ENCODE peak calls at places on chromosome 19, in four cellular contexts. Z, X, D and A are unnamed samples.

GRCh38 chr19:5075603-5076002 is 106.7 kb downstream of the KDM4B start:
- DNase-seq in Z (no peak), X (no peak), D (no peak), A (no peak)

GRCh38 chr19:4090351-4091220 is 23.9 kb upstream of the ZBTB7A start:
- DNase-seq in Z (no peak), X (no peak), D (no peak), A (no peak)

GRCh38 chr19:16856091-16856490 is 26.9 kb downstream of the SIN3B start:
- DNase-seq in Z (no peak), X (no peak), D (no peak), A (no peak)

GRCh38 chr19:33941133-33941532 is 144.5 kb downstream of the KCTD15 start:
- DNase-seq in Z (no peak), X (no peak), D (no peak), A (no peak)

GRCh38 chr19:53942001-53942786 is 20.5 kb upstream of the CACNG8 start:
- DNase-seq in Z (no peak), X (no peak), D (no peak), A (no peak)

GRCh38 chr19:1468274-1469199 is 10.5 kb downstream of the C19orf25 start:
- DNase-seq in Z (peak), X (peak), D (no peak), A (peak)

GRCh38 chr19:6062274-6062673 is 48.0 kb downstream of the RFX2 start:
- DNase-seq in Z (no peak), X (no peak), D (no peak), A (no peak)

GRCh38 chr19:34191355-34191962 is 19.2 kb downstream of the LSM14A start:
- DNase-seq in Z (no peak), X (no peak), D (no peak), A (no peak)

GRCh38 chr19:17289489-17289888 is 7.8 kb downstream of the ANKLE1 start:
- DNase-seq in Z (peak), X (peak), D (peak), A (no peak)

GRCh38 chr19:40191836-40192646 is 815 bp downstream of the MAP3K10 start:
- DNase-seq in Z (peak), X (peak), D (no peak), A (peak)

GRCh38 chr19:23699521-23699860 is 12.5 kb upstream of the ZNF675 start:
- DNase-seq in Z (no peak), X (no peak), D (peak), A (no peak)

GRCh38 chr19:4455742-4456565 is 1.6 kb downstream of the UBXN6 start:
- DNase-seq in Z (no peak), X (peak), D (no peak), A (no peak)

GRCh38 chr19:4303778-4304508 is 455 bp upstream of the FSD1 start:
- DNase-seq in Z (no peak), X (no peak), D (no peak), A (no peak)

GRCh38 chr19:43784981-43785808 is 4.4 kb upstream of the KCNN4 start:
- DNase-seq in Z (no peak), X (peak), D (no peak), A (peak)

GRCh38 chr19:56566904-56567273 is 379 bp upstream of the ZNF470 start:
- DNase-seq in Z (peak), X (peak), D (peak), A (peak)

GRCh38 chr19:45515807-45516401 is 8.6 kb downstream of the VASP start:
- DNase-seq in Z (no peak), X (no peak), D (no peak), A (no peak)

GRCh38 chr19:38263696-38264485 is 482 bp upstream of the SPINT2 start:
- DNase-seq in Z (peak), X (no peak), D (peak), A (peak)

DNA sequence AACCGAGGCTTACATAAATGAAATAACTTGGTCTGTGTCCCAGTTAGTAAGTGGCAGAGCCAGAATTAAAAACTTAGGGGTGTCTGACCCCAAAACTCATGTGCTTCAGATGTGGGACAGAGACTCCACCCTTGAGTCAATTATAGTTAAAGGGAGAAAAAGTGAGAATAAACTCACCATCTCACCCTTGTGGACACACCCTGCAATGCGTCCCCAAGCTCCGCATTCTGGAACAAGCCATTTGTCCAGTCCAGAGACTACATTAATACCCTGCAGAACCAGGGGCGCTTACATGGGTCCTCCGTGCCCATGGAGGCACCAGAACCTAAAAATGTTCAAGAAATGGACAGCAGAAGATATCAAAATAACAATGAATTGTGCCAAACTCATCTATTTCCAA is 207.0 kb upstream of the ZNF507 start:
- DNase-seq in Z (no peak), X (no peak), D (no peak), A (no peak)
- TF ChIP-seq CTCF in Z (no peak), X (peak), D (no peak), A (no peak)

GRCh38 chr19:2469102-2469914 is 6.6 kb upstream of the GADD45B start:
- DNase-seq in Z (no peak), X (peak), D (no peak), A (peak)
- TF ChIP-seq CTCF in Z (no peak), X (no peak), D (no peak), A (no peak)

DNA sequence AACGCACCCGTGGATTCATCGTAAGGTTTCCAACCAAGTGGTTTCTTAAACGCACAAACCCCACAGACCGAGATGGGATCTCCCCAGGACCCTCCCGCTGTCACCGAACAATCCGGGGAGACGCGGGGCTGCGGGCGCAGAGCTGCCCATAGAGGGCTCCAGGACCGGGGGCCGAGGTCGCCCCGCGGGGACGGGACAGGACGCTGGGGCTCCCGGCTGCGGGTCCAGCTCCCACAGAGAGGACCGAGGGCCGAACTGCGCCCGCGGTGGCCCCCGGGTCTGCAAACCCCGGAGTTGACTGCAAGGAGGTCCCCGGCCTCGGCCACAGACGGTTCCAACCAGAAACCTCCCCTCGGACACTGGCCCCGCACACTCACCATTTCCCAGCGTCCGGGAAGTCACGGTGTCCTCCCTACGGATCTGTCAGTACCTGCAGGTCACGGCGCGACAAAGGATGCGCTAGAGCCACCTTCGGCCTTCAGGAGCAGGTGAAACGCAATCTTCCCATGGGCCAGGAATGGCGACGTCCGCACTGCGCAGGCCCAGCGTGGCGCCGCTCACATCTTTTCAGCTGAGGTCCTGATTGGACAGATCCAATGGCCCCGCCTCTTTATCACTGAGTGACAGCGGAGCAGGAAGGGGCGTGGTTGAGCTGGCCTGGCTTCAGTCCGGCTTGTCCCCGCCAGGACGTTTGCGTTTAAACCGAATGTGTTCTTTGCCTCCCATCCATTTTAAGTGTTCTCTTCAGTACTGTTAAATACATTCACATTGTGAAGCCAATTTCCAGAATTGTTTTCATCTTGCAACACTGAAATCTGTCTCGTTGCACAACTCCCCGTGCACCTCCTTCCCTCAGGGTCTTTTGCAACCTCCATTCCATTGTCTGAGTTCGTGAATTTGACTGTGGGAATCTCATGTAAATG is at the start of gene ZNF14:
- DNase-seq in Z (peak), X (peak), D (peak), A (peak)
- TF ChIP-seq CTCF in Z (peak), X (no peak), D (no peak), A (no peak)

GRCh38 chr19:11090264-11091032 is 1.2 kb downstream of the LDLR start:
- DNase-seq in Z (peak), X (peak), D (peak), A (peak)
- TF ChIP-seq CTCF in Z (no peak), X (no peak), D (no peak), A (no peak)

DNA sequence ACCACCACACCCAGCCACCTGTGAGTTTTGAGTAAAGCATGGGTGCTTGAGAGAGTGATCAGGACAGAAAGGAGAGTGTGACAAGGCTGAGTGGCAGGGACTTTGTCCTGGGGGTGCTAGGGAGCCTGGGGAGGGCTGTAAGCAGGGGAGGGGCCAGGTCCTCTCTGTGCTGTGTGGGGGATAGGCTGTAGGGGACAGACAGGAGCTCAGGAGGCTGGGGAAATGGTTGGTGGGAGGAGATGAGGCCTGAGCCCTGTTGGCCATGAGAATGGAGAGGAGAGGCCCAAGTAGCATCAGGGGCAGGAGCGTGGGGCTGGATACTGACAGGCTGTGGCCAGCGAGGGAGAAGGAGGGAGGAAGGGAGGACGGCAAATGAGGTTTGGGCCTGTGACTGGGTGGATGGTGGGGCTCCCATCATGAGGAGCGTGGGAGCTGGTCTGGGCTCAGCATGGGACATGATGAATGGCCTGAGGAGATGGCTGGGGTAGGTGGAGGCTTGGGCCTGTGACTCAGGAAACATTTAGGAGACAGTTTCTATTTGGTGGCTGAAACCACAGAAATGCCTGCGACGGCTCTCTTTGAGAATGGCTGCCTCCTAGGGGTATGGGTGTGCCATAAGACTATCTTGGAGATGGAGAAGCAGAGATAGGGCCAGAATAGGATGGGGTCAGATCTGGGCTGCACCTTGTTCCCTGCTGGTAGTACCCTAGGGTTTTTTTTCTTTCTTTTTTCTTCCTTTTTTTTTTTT is 25.0 kb downstream of the GRIN2D start:
- DNase-seq in Z (no peak), X (no peak), D (no peak), A (no peak)
- TF ChIP-seq CTCF in Z (no peak), X (peak), D (no peak), A (no peak)

DNA sequence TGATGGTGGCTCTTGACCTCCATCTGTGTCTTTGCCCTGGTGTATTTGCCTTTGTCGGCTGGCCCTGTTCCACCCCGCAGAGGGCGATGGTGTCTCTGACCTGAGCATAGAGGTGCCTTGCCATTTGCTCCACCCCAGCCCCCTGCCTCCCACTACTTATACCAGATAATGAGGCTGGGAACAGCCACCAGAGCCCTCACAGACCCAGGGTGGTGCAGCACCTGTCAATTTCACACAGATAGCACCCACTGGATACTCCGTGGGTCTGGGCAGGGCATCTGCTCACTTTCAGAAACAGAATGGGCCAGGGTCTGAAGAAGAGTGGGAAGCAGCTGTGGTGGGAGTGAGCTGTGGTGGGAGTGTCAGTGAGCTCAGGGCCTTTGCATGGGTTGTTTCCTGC is 4.1 kb downstream of the ZNF536 start:
- DNase-seq in Z (no peak), X (no peak), D (no peak), A (no peak)
- TF ChIP-seq CTCF in Z (no peak), X (no peak), D (no peak), A (no peak)

GRCh38 chr19:12833418-12833746 is 997 bp downstream of the RTBDN start:
- DNase-seq in Z (no peak), X (no peak), D (no peak), A (no peak)

GRCh38 chr19:12834976-12835757 is 788 bp upstream of the RTBDN start:
- DNase-seq in Z (peak), X (no peak), D (no peak), A (peak)

GRCh38 chr19:12834418-12834943 is at the start of gene RTBDN:
- DNase-seq in Z (no peak), X (no peak), D (no peak), A (no peak)

GRCh38 chr19:12836529-12836863 is 1.8 kb upstream of the MAST1 start:
- DNase-seq in Z (no peak), X (no peak), D (no peak), A (no peak)

DNA sequence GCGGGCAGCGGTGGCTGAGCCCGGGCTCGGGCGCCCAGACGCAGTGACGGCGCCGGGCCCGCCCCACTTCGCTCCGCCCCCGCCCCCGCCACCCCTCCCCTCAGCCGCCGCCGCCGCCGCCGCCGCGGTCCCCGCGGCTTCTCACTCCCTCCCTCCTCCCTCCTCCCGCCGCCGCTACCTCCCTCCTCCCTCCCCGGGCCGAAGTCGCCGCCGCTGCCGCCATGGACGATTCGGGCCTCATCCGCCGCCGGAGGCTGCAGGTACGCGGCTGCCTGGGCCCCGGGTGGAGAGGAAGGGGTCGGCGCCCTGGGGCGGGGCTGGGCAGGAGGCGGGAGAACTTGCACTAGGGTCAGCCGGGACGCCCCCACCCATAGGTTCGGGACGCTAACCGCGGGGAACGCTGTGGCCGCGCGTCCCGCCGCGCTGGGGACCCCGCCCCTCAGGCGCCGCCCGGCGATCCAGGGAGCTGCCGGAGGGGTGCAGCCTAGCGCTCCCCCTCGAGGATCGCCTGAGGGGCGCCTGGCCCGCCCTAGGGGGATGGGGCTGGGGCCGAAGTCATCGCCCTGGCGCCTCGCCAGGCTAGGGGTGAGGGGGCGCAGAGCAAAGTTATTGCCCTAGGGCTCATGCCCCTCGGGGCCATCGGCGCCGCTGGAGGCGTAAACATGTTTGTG is 497 bp downstream of the RTBDN start:
- DNase-seq in Z (peak), X (no peak), D (no peak), A (peak)
- TF ChIP-seq CTCF in Z (no peak), X (no peak), D (no peak), A (no peak)